ENCODE peak calls at places on chromosomes 5 and 9, in seven cellular contexts. L is A549, T is hepatocyte, I is tibial nerve, E is GM23338, S is uterus, B is A673. V is an unnamed sample.

GRCh38 chr5:58887311-58887710 is 304.4 kb downstream of the RAB3C start:
- DNase-seq in B (no peak), I (no peak), S (no peak), L (no peak), E (no peak), T (no peak), V (no peak)

GRCh38 chr9:133060417-133060841 is 1.4 kb upstream of the CEL start:
- DNase-seq in B (no peak), S (no peak), I (no peak), E (peak), T (no peak), L (no peak), V (no peak)

GRCh38 chr5:16787278-16787677 is 148.8 kb downstream of the MYO10 start:
- DNase-seq in B (no peak), T (no peak), I (no peak), E (no peak), S (no peak), L (no peak), V (no peak)

GRCh38 chr5:149172261-149172660 is 31.0 kb downstream of the ABLIM3 start:
- DNase-seq in I (no peak), L (no peak), S (no peak), B (no peak), E (no peak), T (no peak), V (peak)

GRCh38 chr5:125412051-125412560 is 665.7 kb upstream of the ZNF608 start:
- DNase-seq in T (peak), L (no peak), I (no peak), S (no peak), B (peak), E (peak), V (peak)

GRCh38 chr5:131280417-131280816 is 16.6 kb downstream of the CDC42SE2 start:
- DNase-seq in T (no peak), I (no peak), E (no peak), B (no peak), L (no peak), S (no peak), V (no peak)

GRCh38 chr5:155564541-155564940 is 551.0 kb downstream of the KIF4B start:
- DNase-seq in B (no peak), E (no peak), S (no peak), T (no peak), I (no peak), L (no peak), V (no peak)

GRCh38 chr5:150766265-150766664 is 7.4 kb upstream of the DCTN4 start:
- DNase-seq in E (no peak), S (no peak), L (no peak), I (no peak), T (no peak), B (no peak), V (no peak)

GRCh38 chr9:36101916-36102741 is 34.4 kb upstream of the GLIPR2 start:
- DNase-seq in B (peak), I (no peak), L (peak), E (no peak), S (peak), T (peak), V (peak)

GRCh38 chr9:95283678-95284077 is 33.8 kb downstream of the FANCC start:
- DNase-seq in S (no peak), E (no peak), B (no peak), I (no peak), T (no peak), L (no peak), V (peak)

GRCh38 chr5:169287529-169287928 is 13.4 kb downstream of the SLIT3 start:
- DNase-seq in E (no peak), S (no peak), B (no peak), T (no peak), L (no peak), I (no peak), V (no peak)

GRCh38 chr9:116027096-116027495 is 126.5 kb upstream of the PAPPA start:
- DNase-seq in B (peak), S (peak), L (no peak), I (no peak), E (peak), T (no peak), V (no peak)

GRCh38 chr5:65791721-65792698 is 70.0 kb downstream of the NLN start:
- DNase-seq in T (no peak), S (no peak), E (no peak), I (no peak), L (no peak), B (no peak), V (no peak)

GRCh38 chr9:106575903-106576755 is 286.8 kb upstream of the ZNF462 start:
- DNase-seq in E (no peak), L (no peak), I (no peak), S (no peak), B (no peak), T (no peak), V (no peak)

GRCh38 chr9:16143947-16144890 is 591.4 kb downstream of the CCDC171 start:
- DNase-seq in I (no peak), E (no peak), S (no peak), L (no peak), T (no peak), B (no peak), V (peak)

GRCh38 chr9:32419921-32420320 is 35.5 kb downstream of the ACO1 start:
- DNase-seq in I (no peak), S (no peak), T (no peak), E (no peak), B (no peak), L (no peak), V (no peak)

GRCh38 chr9:130662927-130663257 is 1.5 kb upstream of the PRDM12 start:
- DNase-seq in S (no peak), L (no peak), E (peak), I (no peak), B (no peak), T (no peak), V (no peak)

GRCh38 chr5:104096451-104096850 is 533.9 kb upstream of the NUDT12 start:
- DNase-seq in S (no peak), T (no peak), E (no peak), L (no peak), I (no peak), B (no peak), V (no peak)

GRCh38 chr5:131268758-131269370 is 5.0 kb downstream of the CDC42SE2 start:
- DNase-seq in S (no peak), B (no peak), T (no peak), L (no peak), I (no peak), E (no peak), V (no peak)

GRCh38 chr5:50663636-50664035 is 2.8 kb upstream of the PARP8 start:
- DNase-seq in B (no peak), I (no peak), E (no peak), S (no peak), L (no peak), T (no peak), V (no peak)

GRCh38 chr9:31347082-31347617 is 1037.3 kb upstream of the ACO1 start:
- DNase-seq in I (no peak), T (no peak), S (no peak), B (no peak), E (peak), L (no peak), V (no peak)

GRCh38 chr5:55319481-55319880 is 11.7 kb downstream of the MTREX start:
- DNase-seq in B (no peak), I (no peak), E (no peak), L (no peak), S (no peak), T (no peak), V (no peak)

GRCh38 chr9:137007060-137007815 is 10.9 kb upstream of the CLIC3 start:
- DNase-seq in T (no peak), S (no peak), I (no peak), E (no peak), L (no peak), B (no peak), V (no peak)

GRCh38 chr9:3241290-3241689 is 284.5 kb downstream of the RFX3 start:
- DNase-seq in L (no peak), T (peak), I (no peak), B (peak), E (peak), S (no peak), V (no peak)

GRCh38 chr5:9335754-9336495 is 209.9 kb downstream of the SEMA5A start:
- DNase-seq in T (no peak), S (no peak), I (no peak), B (no peak), L (no peak), E (no peak), V (no peak)

GRCh38 chr5:102068870-102069269 is 227.2 kb downstream of the SLCO4C1 start:
- DNase-seq in E (no peak), I (no peak), L (no peak), S (no peak), B (no peak), T (no peak), V (no peak)

GRCh38 chr5:72510610-72511121 is 3.5 kb upstream of the ZNF366 start:
- DNase-seq in S (peak), L (no peak), T (no peak), I (no peak), B (no peak), E (no peak), V (peak)

GRCh38 chr5:139660916-139661814 is 13.0 kb downstream of the CXXC5 start:
- DNase-seq in B (peak), S (peak), L (no peak), T (peak), E (peak), I (peak), V (peak)

GRCh38 chr9:93202919-93203712 is 19.2 kb downstream of the WNK2 start:
- DNase-seq in B (no peak), T (no peak), L (no peak), E (no peak), S (no peak), I (no peak), V (no peak)

GRCh38 chr9:37899041-37899440 is 4.9 kb downstream of the SLC25A51 start:
- DNase-seq in S (no peak), E (no peak), I (no peak), L (no peak), B (no peak), T (no peak), V (no peak)

GRCh38 chr5:158414780-158415179 is 555.8 kb upstream of the CLINT1 start:
- DNase-seq in E (no peak), I (no peak), S (no peak), L (no peak), T (no peak), B (no peak), V (peak)

GRCh38 chr5:52693279-52693678 is 94.4 kb upstream of the ITGA1 start:
- DNase-seq in B (peak), S (peak), E (peak), I (no peak), L (no peak), T (peak), V (peak)

GRCh38 chr5:5313081-5313736 is 109.3 kb upstream of the ICE1 start:
- DNase-seq in S (no peak), I (no peak), T (peak), E (no peak), L (no peak), B (no peak), V (no peak)

GRCh38 chr5:32541241-32541640 is 44.1 kb upstream of the SUB1 start:
- DNase-seq in S (no peak), I (no peak), L (no peak), T (no peak), B (no peak), E (no peak), V (no peak)

GRCh38 chr5:32539981-32540380 is 45.4 kb upstream of the SUB1 start:
- DNase-seq in T (no peak), E (no peak), I (no peak), S (no peak), L (no peak), B (no peak), V (no peak)

GRCh38 chr5:32540446-32540845 is 44.9 kb upstream of the SUB1 start:
- DNase-seq in T (no peak), S (no peak), L (no peak), E (no peak), B (no peak), I (no peak), V (no peak)

GRCh38 chr5:32543291-32543690 is 42.1 kb upstream of the SUB1 start:
- DNase-seq in L (no peak), B (no peak), S (no peak), E (no peak), I (no peak), T (no peak), V (no peak)

DNA sequence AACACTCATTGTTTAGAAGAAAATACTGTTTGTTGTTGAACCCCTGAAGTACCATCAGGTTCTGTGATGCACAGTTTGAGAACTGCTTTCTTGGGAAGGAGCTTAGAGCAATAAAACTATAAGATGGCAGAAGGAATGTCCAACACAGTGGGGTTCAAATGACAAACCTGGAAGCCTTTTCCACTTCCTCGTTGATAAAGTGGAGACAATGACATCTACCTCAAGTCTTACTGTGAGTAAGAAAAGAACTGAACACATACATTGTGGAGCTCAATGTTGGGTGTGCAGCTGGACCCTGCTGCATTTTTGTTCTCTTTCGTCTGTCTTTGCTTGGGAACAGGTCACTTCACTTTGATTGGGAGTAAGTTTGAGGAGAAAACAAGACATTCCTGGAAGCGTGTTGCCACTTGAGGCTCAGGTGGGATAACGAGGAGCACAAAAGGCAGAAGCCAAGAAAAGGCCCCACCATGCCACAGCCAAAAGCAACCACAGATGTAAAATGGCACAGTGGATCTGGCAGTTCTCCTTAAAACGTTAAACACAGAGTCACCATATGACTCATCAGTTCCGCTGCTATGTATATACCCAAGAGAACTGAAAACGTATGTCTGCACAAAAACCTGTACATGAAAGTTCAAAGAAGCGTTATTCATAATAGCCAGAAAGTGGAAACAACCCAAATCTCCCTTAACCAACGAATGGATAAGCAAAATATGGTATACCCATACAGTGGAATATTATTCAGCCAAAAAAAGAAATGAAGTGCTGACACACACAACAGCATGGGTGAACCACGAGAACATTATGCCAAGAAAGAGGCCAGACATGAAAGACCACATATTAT is 42.9 kb upstream of the SUB1 start:
- DNase-seq in L (no peak), T (no peak), S (no peak), E (no peak), I (no peak), B (no peak), V (peak)
- H3K27ac ChIP-seq in L (no peak), T (no peak), S (no peak), E (no peak), I (no peak), B (no peak), V (no peak)

DNA sequence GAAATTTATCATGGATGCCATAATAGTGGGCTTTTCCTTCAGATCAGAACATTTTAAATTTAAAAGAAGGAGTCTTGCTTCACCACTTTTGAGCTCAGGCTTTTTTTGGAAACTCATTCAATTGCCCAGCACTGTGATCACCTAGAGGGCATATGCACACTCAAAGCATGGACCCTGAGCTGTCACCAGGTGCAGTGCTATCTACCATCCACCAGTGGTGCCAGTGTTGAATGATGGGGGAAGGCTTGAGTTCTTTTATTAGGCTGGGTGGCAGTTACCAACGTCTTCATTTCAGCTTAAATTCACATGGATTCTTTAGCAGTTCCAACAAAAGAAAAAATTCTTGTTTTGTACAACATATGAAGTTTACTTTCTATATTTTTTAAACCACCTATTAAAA is 164.1 kb downstream of the CFAP90 start:
- DNase-seq in B (no peak), L (no peak), T (no peak), I (no peak), E (peak), S (no peak), V (no peak)
- TF ChIP-seq CTCF in B (no peak), L (no peak), T (no peak), I (no peak), E (peak), S (no peak), V (no peak)

DNA sequence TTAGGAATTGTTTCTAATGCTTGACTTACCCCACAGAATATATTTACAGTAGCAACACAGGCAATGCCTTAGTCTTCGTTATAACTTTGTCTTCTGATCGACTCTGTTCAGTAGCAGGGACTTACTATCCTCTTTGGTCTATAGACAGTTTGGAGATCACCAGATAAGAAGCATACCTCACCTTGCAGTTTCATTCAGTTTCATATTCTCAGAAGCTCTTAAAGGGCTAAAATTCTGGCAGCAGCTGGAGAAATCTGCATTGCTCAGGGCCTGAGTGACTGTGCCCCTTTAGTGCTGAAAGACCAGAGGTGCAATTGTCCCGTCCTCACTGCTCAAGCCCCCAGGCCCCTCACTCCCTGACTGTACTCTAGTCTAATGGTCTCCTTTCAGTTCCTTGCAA is 26.0 kb downstream of the ZBTB43 start:
- DNase-seq in L (no peak), E (no peak), S (no peak), B (no peak), I (no peak), T (no peak), V (no peak)
- H3K27ac ChIP-seq in L (no peak), E (no peak), S (no peak), B (no peak), I (no peak), T (no peak), V (no peak)

GRCh38 chr5:134738963-134739661 is 764 bp downstream of the CAMLG start:
- DNase-seq in S (no peak), E (peak), T (peak), B (peak), L (peak), I (no peak), V (peak)
- TF ChIP-seq CTCF in S (peak), E (peak), T (no peak), B (peak), L (peak), I (no peak), V (peak)

V was measured in RWPE1.